ENCODE peak calls at places on chromosomes 3 and 15, in five cellular contexts. G is astrocyte of the spinal cord, D is NCI-H524 treated with DMSO at 0.1 percent for 48 hours, E is lung, C is cardiac fibroblast. S is an unnamed sample.

GRCh38 chr3:5505163-5505562 is 317.7 kb downstream of the EDEM1 start:
- DNase-seq in G (no peak), D (no peak), E (no peak), C (no peak), S (no peak)

GRCh38 chr3:186021673-186022362 is 84.0 kb upstream of the TRA2B start:
- DNase-seq in G (peak; percentile 92), D (no peak), E (no peak), C (peak; percentile 79), S (peak; percentile 70)

GRCh38 chr3:126113733-126114132 is 29.8 kb upstream of the SLC41A3 start:
- DNase-seq in G (no peak), D (no peak), E (no peak), C (no peak), S (no peak)

GRCh38 chr3:18223591-18224338 is 201.4 kb downstream of the SATB1 start:
- DNase-seq in G (no peak), D (no peak), E (no peak), C (no peak), S (no peak)

GRCh38 chr3:10205461-10206165 is 40.9 kb downstream of the IRAK2 start:
- DNase-seq in G (peak; percentile 94), D (no peak), E (no peak), C (peak; percentile 89), S (no peak)

GRCh38 chr3:17645074-17645698 is 97.2 kb downstream of the TBC1D5 start:
- DNase-seq in G (peak; percentile 73), D (no peak), E (no peak), C (peak; percentile 86), S (no peak)

GRCh38 chr3:4980229-4981159 is 1.3 kb downstream of the BHLHE40 start:
- DNase-seq in G (peak; percentile 95), D (peak; percentile 52), E (peak; percentile 96), C (peak; percentile 96), S (no peak)

GRCh38 chr3:125051715-125052581 is 3.8 kb downstream of the HEG1 start:
- DNase-seq in G (peak; percentile 94), D (peak; percentile 97), E (no peak), C (peak; percentile 82), S (peak; percentile 67)

GRCh38 chr15:54032066-54032465 is 53.8 kb downstream of the UNC13C start:
- DNase-seq in G (no peak), D (no peak), E (no peak), C (no peak), S (no peak)

GRCh38 chr3:108346301-108346989 is 50.1 kb downstream of the HHLA2 start:
- DNase-seq in G (no peak), D (no peak), E (no peak), C (no peak), S (no peak)

GRCh38 chr15:34583399-34584320 is at the start of gene GOLGA8B:
- DNase-seq in G (peak; percentile 53), D (peak; percentile 10), E (peak; percentile 70), C (peak; percentile 63), S (no peak)

GRCh38 chr3:32319607-32320006 is 72.0 kb upstream of the CMTM7 start:
- DNase-seq in G (no peak), D (no peak), E (no peak), C (no peak), S (no peak)

S was measured in non-pigmented ciliary epithelial cell.